ENCODE peak calls at places on chromosomes 12 and 14, in five cellular contexts. Q is astrocyte of the spinal cord, I is GM06990, D is ovary, J is colonic mucosa. O is an unnamed sample.

GRCh38 chr14:31336646-31337045 is 83.7 kb downstream of the HEATR5A start:
- DNase-seq in Q (no peak), I (no peak), D (no peak), J (no peak), O (peak; percentile 66)

GRCh38 chr12:73225941-73226340 is 953.8 kb downstream of the TRHDE start:
- DNase-seq in Q (no peak), I (no peak), D (no peak), J (no peak), O (no peak)

GRCh38 chr14:34875031-34875922 is at the start of gene BAZ1A:
- DNase-seq in Q (peak; percentile 91), I (peak; percentile 74), D (peak; percentile 74), J (peak; percentile 81), O (peak; percentile 92)

GRCh38 chr12:57616383-57617101 is 5.3 kb downstream of the ARHGEF25 start:
- DNase-seq in Q (no peak), I (no peak), D (no peak), J (no peak), O (peak; percentile 50)

GRCh38 chr14:93017341-93017797 is 94.4 kb downstream of the CHGA start:
- DNase-seq in Q (no peak), I (no peak), D (no peak), J (no peak), O (no peak)

GRCh38 chr12:131422185-131422515 is 288.7 kb upstream of the SFSWAP start:
- DNase-seq in Q (no peak), I (no peak), D (no peak), J (no peak), O (no peak)

GRCh38 chr14:26887842-26888241 is 290.0 kb upstream of the NOVA1 start:
- DNase-seq in Q (no peak), I (no peak), D (no peak), J (no peak), O (peak; percentile 49)

GRCh38 chr12:114789821-114790220 is 105.8 kb upstream of the TBX3 start:
- DNase-seq in Q (no peak), I (no peak), D (no peak), J (no peak), O (no peak)

GRCh38 chr12:2052861-2053674 is at the start of gene CACNA1C:
- DNase-seq in Q (peak; percentile 52), I (no peak), D (peak; percentile 72), J (peak; percentile 25), O (peak; percentile 47)

GRCh38 chr12:121030576-121031212 is 8.4 kb downstream of the OASL start:
- DNase-seq in Q (no peak), I (no peak), D (no peak), J (no peak), O (no peak)

GRCh38 chr12:19850341-19851065 is 411.2 kb downstream of the AEBP2 start:
- DNase-seq in Q (peak; percentile 72), I (no peak), D (no peak), J (no peak), O (peak; percentile 49)

GRCh38 chr12:43501705-43502104 is 50.3 kb downstream of the ADAMTS20 start:
- DNase-seq in Q (peak; percentile 48), I (no peak), D (no peak), J (no peak), O (peak; percentile 35)
- TF ChIP-seq CTCF in Q (peak; percentile 65), I (peak; percentile 28), D (no peak), J (no peak), O (peak; percentile 42)

DNA sequence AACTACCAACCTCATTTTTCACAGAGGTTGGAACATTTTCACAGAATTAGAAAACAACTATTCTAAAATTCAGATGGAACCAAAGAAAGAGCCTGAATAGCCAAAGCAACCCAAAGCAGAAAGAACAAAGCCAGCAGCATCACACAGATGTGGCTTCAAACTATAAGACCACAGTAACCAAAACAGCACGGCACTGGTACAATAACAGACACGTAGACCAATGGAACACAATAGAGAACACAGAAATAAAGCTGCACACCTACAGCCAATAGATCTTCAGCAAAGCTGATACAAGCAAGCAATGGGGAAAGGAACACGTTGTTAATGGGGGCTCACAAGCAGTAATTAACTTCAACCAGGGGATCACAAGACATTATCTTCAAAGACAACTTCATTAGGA is 87.8 kb upstream of the FERMT2 start:
- DNase-seq in Q (no peak), I (no peak), D (no peak), J (no peak), O (no peak)
- H3K4me3 ChIP-seq in Q (no peak overlapping the region), I (no peak overlapping the region), D (no peak overlapping the region), J (no peak overlapping the region), O (no peak overlapping the region)

GRCh38 chr14:67486890-67487289 is 1.6 kb downstream of the TMEM229B start:
- DNase-seq in Q (no peak), I (no peak), D (no peak), J (no peak), O (no peak)
- TF ChIP-seq CTCF in Q (no peak), I (no peak), D (no peak), J (no peak), O (no peak)

GRCh38 chr12:12333980-12334709 is 15.9 kb downstream of the MANSC1 start:
- DNase-seq in Q (peak; percentile 32), I (peak; percentile 46), D (peak; percentile 40), J (peak; percentile 68), O (peak; percentile 57)
- H3K4me3 ChIP-seq in Q (no peak overlapping the region), I (no peak overlapping the region), D (no peak overlapping the region), J (no peak overlapping the region), O (no peak overlapping the region)

GRCh38 chr12:127811988-127812387 is 455.0 kb upstream of the TMEM132C start:
- DNase-seq in Q (peak; percentile 94), I (no peak), D (no peak), J (peak; percentile 28), O (peak; percentile 3)

GRCh38 chr12:127813147-127813546 is 453.8 kb upstream of the TMEM132C start:
- DNase-seq in Q (no peak), I (no peak), D (no peak), J (no peak), O (no peak)

GRCh38 chr12:127809236-127809635 is 457.7 kb upstream of the TMEM132C start:
- DNase-seq in Q (peak; percentile 88), I (no peak), D (no peak), J (no peak), O (peak; percentile 48)

GRCh38 chr12:127810026-127810425 is 456.9 kb upstream of the TMEM132C start:
- DNase-seq in Q (peak; percentile 98), I (no peak), D (no peak), J (no peak), O (peak; percentile 71)
- TF ChIP-seq CTCF in Q (peak; percentile 2), I (no peak), D (no peak), J (no peak), O (no peak)

DNA sequence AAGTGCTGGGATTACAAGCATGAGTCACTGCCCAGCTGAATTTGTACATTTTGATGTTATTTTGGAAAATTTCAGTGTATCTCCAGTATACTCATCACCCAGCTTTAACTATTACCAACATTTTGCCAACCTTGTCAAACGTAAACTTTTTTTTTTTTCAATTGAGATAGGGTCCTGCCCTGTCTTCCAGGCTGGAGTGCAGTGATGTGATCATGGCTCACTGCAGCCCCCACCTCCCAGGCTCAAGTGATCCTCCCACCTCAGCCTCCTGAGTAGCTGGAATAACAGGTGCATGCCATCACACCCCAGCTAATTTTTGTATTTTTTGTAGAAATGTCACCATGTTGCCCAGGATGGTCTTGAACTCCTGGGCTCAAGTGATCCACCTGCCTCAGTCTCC is 29.2 kb downstream of the MDM2 start:
- DNase-seq in Q (no peak), I (no peak), D (no peak), J (no peak), O (no peak)
- H3K4me3 ChIP-seq in Q (no peak overlapping the region), I (no peak overlapping the region), D (no peak overlapping the region), J (no peak overlapping the region), O (no peak overlapping the region)

DNA sequence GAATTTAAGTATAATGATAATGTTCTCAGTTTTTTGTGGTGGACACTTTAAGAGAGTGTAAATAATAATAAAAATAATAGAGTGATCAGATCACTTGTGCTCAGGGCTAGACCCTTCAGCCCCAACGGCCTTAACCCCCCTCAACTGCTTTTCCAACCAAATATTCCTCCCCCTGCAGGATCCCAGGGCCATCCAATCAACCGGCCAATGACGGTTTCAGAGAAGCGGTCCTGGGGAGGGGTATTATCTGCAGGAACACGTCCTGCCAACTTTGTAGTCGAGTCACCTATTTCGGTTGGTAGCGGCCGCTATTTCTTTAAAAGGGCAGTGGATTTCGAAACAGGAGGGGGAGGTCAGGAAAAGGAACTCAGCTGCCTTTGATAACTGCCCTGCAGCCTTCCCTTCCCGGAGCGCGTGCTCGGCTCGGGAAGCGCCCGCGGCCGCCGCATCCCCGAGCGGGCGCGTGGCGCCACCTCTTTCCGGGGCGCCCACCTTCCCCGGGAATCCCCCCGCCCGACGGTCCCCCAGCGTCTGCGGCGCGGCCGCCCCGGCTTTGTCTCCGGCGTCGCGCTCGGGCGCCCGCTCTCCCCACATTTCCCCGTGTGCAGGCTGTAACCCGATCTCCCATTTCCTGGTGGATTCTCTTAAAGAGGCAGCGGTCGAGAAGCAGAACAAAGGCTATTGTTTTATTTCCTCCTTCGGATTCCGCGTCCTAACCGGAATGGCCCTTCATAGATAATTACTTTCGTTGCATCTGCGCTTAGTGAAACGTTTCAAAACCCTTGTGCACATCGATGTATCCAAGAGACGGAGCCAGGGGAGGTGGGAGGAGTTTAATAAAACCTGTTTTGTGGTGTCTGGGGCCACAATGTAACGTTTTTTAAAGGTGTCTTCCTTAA is 711 bp upstream of the ETV6 start:
- DNase-seq in Q (peak; percentile 87), I (peak; percentile 90), D (peak; percentile 76), J (peak; percentile 81), O (peak; percentile 90)
- TF ChIP-seq CTCF in Q (peak; percentile 5), I (no peak), D (no peak), J (no peak), O (no peak)

GRCh38 chr12:7756993-7757392 is 8.0 kb upstream of the NANOGNB start:
- DNase-seq in Q (no peak), I (no peak), D (no peak), J (no peak), O (no peak)

GRCh38 chr12:7758346-7758745 is 6.7 kb upstream of the NANOGNB start:
- DNase-seq in Q (no peak), I (no peak), D (no peak), J (no peak), O (no peak)
- H3K4me3 ChIP-seq in Q (no peak overlapping the region), I (no peak overlapping the region), D (no peak overlapping the region), J (no peak overlapping the region), O (no peak overlapping the region)

GRCh38 chr14:105250008-105250366 is 1.7 kb downstream of the BTBD6 start:
- DNase-seq in Q (no peak), I (no peak), D (no peak), J (no peak), O (no peak)
- TF ChIP-seq CTCF in Q (no peak), I (no peak), D (no peak), J (no peak), O (no peak)